ENCODE peak calls at places on chromosomes 5 and 9, in seven cellular contexts. One of them, this sample, is unnamed.

GRCh38 chr5:17944046-17944445 is 309.8 kb downstream of the TAF11L14 start:
- DNase-seq in A549: no peak
- DNase-seq in AG04449: no peak
- DNase-seq in lower lobe of right lung: no peak
- DNase-seq in lower leg skin: no peak
- DNase-seq in K562: no peak
- DNase-seq in fibroblast of pulmonary artery: no peak
- DNase-seq in this sample: no peak

GRCh38 chr5:96065577-96066385 is 104.1 kb upstream of the ELL2 start:
- DNase-seq in K562: no peak
- DNase-seq in lower lobe of right lung: no peak
- DNase-seq in fibroblast of pulmonary artery: no peak
- DNase-seq in AG04449: no peak
- DNase-seq in A549: no peak
- DNase-seq in lower leg skin: no peak
- DNase-seq in this sample: no peak

GRCh38 chr5:7501066-7501465 is 105.1 kb downstream of the ADCY2 start:
- DNase-seq in lower leg skin: no peak
- DNase-seq in AG04449: no peak
- DNase-seq in lower lobe of right lung: no peak
- DNase-seq in fibroblast of pulmonary artery: no peak
- DNase-seq in A549: no peak
- DNase-seq in K562: no peak
- DNase-seq in this sample: no peak

GRCh38 chr5:131514316-131515275 is 120.4 kb downstream of the RAPGEF6 start:
- DNase-seq in A549: no peak
- DNase-seq in lower leg skin: no peak
- DNase-seq in AG04449: no peak
- DNase-seq in fibroblast of pulmonary artery: no peak
- DNase-seq in lower lobe of right lung: no peak
- DNase-seq in K562: no peak
- DNase-seq in this sample: no peak

GRCh38 chr5:3601060-3601710 is 5.6 kb downstream of the IRX1 start:
- DNase-seq in K562: no peak
- DNase-seq in AG04449: no peak
- DNase-seq in lower lobe of right lung: no peak
- DNase-seq in A549: no peak
- DNase-seq in fibroblast of pulmonary artery: no peak
- DNase-seq in lower leg skin: no peak
- DNase-seq in this sample: no peak

GRCh38 chr9:7144265-7145046 is 386.7 kb downstream of the KDM4C start:
- DNase-seq in fibroblast of pulmonary artery: no peak
- DNase-seq in K562: no peak
- DNase-seq in A549: no peak
- DNase-seq in lower lobe of right lung: no peak
- DNase-seq in AG04449: no peak
- DNase-seq in lower leg skin: no peak
- DNase-seq in this sample: no peak

GRCh38 chr5:164175083-164175482 is 669.7 kb downstream of the MAT2B start:
- DNase-seq in lower lobe of right lung: no peak
- DNase-seq in lower leg skin: no peak
- DNase-seq in K562: no peak
- DNase-seq in fibroblast of pulmonary artery: peak; percentile 57
- DNase-seq in A549: no peak
- DNase-seq in AG04449: peak; percentile 14
- DNase-seq in this sample: no peak

GRCh38 chr5:98839469-98840383 is 66.3 kb downstream of the RGMB start:
- DNase-seq in A549: no peak
- DNase-seq in lower lobe of right lung: no peak
- DNase-seq in lower leg skin: no peak
- DNase-seq in AG04449: no peak
- DNase-seq in K562: peak; percentile 47
- DNase-seq in fibroblast of pulmonary artery: peak; percentile 40
- DNase-seq in this sample: no peak

GRCh38 chr5:54384356-54384933 is 71.1 kb upstream of the HSPB3 start:
- DNase-seq in lower leg skin: no peak
- DNase-seq in fibroblast of pulmonary artery: no peak
- DNase-seq in lower lobe of right lung: no peak
- DNase-seq in A549: no peak
- DNase-seq in K562: no peak
- DNase-seq in AG04449: no peak
- DNase-seq in this sample: no peak

GRCh38 chr5:119269061-119269579 is 86.7 kb upstream of the TNFAIP8 start:
- DNase-seq in lower lobe of right lung: peak; percentile 58
- DNase-seq in AG04449: no peak
- DNase-seq in A549: no peak
- DNase-seq in K562: peak; percentile 74
- DNase-seq in lower leg skin: peak; percentile 39
- DNase-seq in fibroblast of pulmonary artery: peak; percentile 29
- DNase-seq in this sample: peak; percentile 47

GRCh38 chr9:7169717-7170348 is 412.1 kb downstream of the KDM4C start:
- DNase-seq in AG04449: no peak
- DNase-seq in lower leg skin: no peak
- DNase-seq in A549: no peak
- DNase-seq in lower lobe of right lung: no peak
- DNase-seq in K562: no peak
- DNase-seq in fibroblast of pulmonary artery: peak; percentile 46
- DNase-seq in this sample: peak; percentile 71

GRCh38 chr9:78273761-78274160 is 23.2 kb upstream of the PSAT1 start:
- DNase-seq in lower leg skin: no peak
- DNase-seq in AG04449: peak; percentile 51
- DNase-seq in A549: no peak
- DNase-seq in fibroblast of pulmonary artery: no peak
- DNase-seq in lower lobe of right lung: no peak
- DNase-seq in K562: no peak
- DNase-seq in this sample: no peak

GRCh38 chr5:154686490-154686889 is 68.7 kb upstream of the LARP1 start:
- DNase-seq in AG04449: no peak
- DNase-seq in K562: no peak
- DNase-seq in lower lobe of right lung: no peak
- DNase-seq in fibroblast of pulmonary artery: no peak
- DNase-seq in A549: no peak
- DNase-seq in lower leg skin: no peak
- DNase-seq in this sample: no peak

GRCh38 chr9:80755586-80755985 is 933.8 kb downstream of the TLE1 start:
- DNase-seq in lower lobe of right lung: no peak
- DNase-seq in K562: no peak
- DNase-seq in fibroblast of pulmonary artery: no peak
- DNase-seq in lower leg skin: no peak
- DNase-seq in A549: no peak
- DNase-seq in AG04449: no peak
- DNase-seq in this sample: no peak

GRCh38 chr9:108534741-108535140 is 321.0 kb downstream of the ACTL7B start:
- DNase-seq in fibroblast of pulmonary artery: peak; percentile 46
- DNase-seq in K562: no peak
- DNase-seq in A549: no peak
- DNase-seq in lower lobe of right lung: no peak
- DNase-seq in AG04449: peak; percentile 50
- DNase-seq in lower leg skin: no peak
- DNase-seq in this sample: no peak

GRCh38 chr5:75040973-75041372 is 11.4 kb downstream of the GCNT4 start:
- DNase-seq in A549: no peak
- DNase-seq in AG04449: peak; percentile 75
- DNase-seq in lower leg skin: no peak
- DNase-seq in fibroblast of pulmonary artery: peak; percentile 72
- DNase-seq in lower lobe of right lung: no peak
- DNase-seq in K562: no peak
- DNase-seq in this sample: no peak

GRCh38 chr5:54251981-54252380 is 58.4 kb downstream of the ARL15 start:
- DNase-seq in fibroblast of pulmonary artery: no peak
- DNase-seq in lower leg skin: no peak
- DNase-seq in K562: no peak
- DNase-seq in lower lobe of right lung: no peak
- DNase-seq in AG04449: no peak
- DNase-seq in A549: no peak
- DNase-seq in this sample: no peak

GRCh38 chr5:67842806-67843205 is 372.8 kb upstream of the PIK3R1 start:
- DNase-seq in K562: no peak
- DNase-seq in lower leg skin: no peak
- DNase-seq in lower lobe of right lung: no peak
- DNase-seq in fibroblast of pulmonary artery: peak; percentile 47
- DNase-seq in A549: no peak
- DNase-seq in AG04449: no peak
- DNase-seq in this sample: no peak
- TF ChIP-seq CTCF in K562: no peak
- TF ChIP-seq CTCF in lower leg skin: no peak
- TF ChIP-seq CTCF in lower lobe of right lung: no peak
- TF ChIP-seq CTCF in fibroblast of pulmonary artery: peak; percentile 49
- TF ChIP-seq CTCF in A549: no peak
- TF ChIP-seq CTCF in AG04449: peak; percentile 20
- TF ChIP-seq CTCF in this sample: no peak

GRCh38 chr5:33793836-33794549 is 97.8 kb downstream of the ADAMTS12 start:
- DNase-seq in A549: no peak
- DNase-seq in lower leg skin: no peak
- DNase-seq in K562: no peak
- DNase-seq in fibroblast of pulmonary artery: no peak
- DNase-seq in AG04449: no peak
- DNase-seq in lower lobe of right lung: no peak
- DNase-seq in this sample: no peak

GRCh38 chr5:33788922-33789321 is 102.9 kb downstream of the ADAMTS12 start:
- DNase-seq in K562: no peak
- DNase-seq in A549: no peak
- DNase-seq in lower leg skin: no peak
- DNase-seq in AG04449: peak; percentile 97
- DNase-seq in fibroblast of pulmonary artery: peak; percentile 96
- DNase-seq in lower lobe of right lung: no peak
- DNase-seq in this sample: no peak

GRCh38 chr5:33785571-33785970 is 106.2 kb downstream of the ADAMTS12 start:
- DNase-seq in K562: no peak
- DNase-seq in lower lobe of right lung: no peak
- DNase-seq in fibroblast of pulmonary artery: no peak
- DNase-seq in AG04449: no peak
- DNase-seq in lower leg skin: no peak
- DNase-seq in A549: no peak
- DNase-seq in this sample: peak; percentile 45

GRCh38 chr5:33792559-33792958 is 99.2 kb downstream of the ADAMTS12 start:
- DNase-seq in lower lobe of right lung: no peak
- DNase-seq in lower leg skin: no peak
- DNase-seq in AG04449: no peak
- DNase-seq in fibroblast of pulmonary artery: no peak
- DNase-seq in A549: no peak
- DNase-seq in K562: no peak
- DNase-seq in this sample: no peak

DNA sequence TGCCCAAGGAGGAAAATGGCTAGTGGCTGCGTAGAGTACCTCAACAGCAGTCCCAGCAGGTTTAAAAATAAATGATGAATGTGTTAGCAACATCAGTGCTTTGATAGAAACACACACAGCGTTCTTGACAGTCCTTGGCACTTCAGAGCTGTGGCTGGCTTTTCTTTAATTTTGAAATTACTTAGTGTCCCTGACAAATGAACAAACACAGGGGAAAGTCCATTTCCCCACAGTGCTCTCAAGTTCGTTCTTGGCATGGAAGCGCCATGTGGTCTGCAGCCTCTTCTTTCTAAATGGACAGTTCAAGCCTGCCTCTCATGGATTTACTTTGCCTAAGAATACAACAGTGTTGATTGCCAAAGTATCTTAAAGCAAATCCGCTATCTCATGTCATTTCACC is 102.2 kb downstream of the ADAMTS12 start:
- DNase-seq in lower lobe of right lung: no peak
- DNase-seq in K562: no peak
- DNase-seq in fibroblast of pulmonary artery: no peak
- DNase-seq in AG04449: no peak
- DNase-seq in lower leg skin: no peak
- DNase-seq in A549: no peak
- DNase-seq in this sample: no peak
- H3K4me3 ChIP-seq in lower lobe of right lung: no peak overlapping the region
- H3K4me3 ChIP-seq in K562: no peak overlapping the region
- H3K4me3 ChIP-seq in fibroblast of pulmonary artery: no peak overlapping the region
- H3K4me3 ChIP-seq in AG04449: no peak overlapping the region
- H3K4me3 ChIP-seq in lower leg skin: no peak overlapping the region
- H3K4me3 ChIP-seq in A549: no peak overlapping the region
- H3K4me3 ChIP-seq in this sample: no peak overlapping the region

DNA sequence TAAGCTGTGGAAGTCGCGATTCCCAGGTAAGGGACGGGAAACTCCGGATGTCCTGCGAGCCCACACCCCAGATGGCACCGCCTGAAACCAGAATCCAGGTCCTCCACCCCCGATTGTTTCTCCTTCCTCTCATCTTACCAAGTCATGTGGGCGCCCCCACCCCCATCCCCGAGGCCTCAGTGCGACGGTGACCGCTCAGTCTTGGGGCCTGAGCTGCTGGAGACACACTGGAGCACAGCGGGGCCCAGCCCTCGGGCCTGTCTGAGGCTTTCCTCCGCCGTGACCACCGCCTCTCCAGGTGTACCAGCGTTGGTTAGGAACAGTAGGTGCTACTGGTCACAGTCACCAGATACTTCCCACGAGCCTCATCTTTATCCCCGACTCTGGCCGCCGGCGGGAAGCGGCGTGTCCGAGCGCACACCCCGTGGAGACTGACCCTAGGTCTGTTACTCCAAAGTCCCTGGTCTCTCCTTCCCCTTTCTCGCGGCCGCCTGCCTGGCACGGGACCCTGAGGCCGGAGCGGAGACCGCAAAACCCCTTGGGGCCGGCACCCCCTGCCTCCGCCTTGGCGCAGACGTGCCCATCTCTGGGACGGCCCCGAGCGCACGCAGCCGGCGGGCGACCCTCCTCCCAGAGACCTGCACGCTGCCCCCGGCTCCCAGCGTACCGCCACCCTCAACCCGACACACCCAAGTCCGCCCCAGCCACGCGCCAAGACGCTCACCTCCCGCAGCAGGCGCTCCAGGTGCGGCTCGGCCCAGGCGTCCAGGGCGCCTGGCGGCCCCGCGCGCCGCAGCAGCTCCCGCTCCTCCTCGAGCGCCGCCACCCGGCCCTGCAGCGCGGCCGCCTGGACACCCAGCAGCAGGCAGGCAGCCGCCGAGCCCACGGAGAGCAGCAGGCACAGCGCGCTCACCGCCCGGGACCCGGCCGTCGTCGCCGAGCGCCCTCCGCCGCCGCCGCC is 733 bp downstream of the COL23A1 start:
- DNase-seq in AG04449: no peak
- DNase-seq in K562: peak; percentile 41
- DNase-seq in A549: no peak
- DNase-seq in lower lobe of right lung: no peak
- DNase-seq in fibroblast of pulmonary artery: peak; percentile 22
- DNase-seq in lower leg skin: no peak
- DNase-seq in this sample: no peak
- TF ChIP-seq CTCF in AG04449: peak; percentile 5
- TF ChIP-seq CTCF in K562: peak; percentile 55
- TF ChIP-seq CTCF in A549: no peak
- TF ChIP-seq CTCF in lower lobe of right lung: no peak
- TF ChIP-seq CTCF in fibroblast of pulmonary artery: no peak
- TF ChIP-seq CTCF in lower leg skin: no peak
- TF ChIP-seq CTCF in this sample: peak; percentile 56

GRCh38 chr9:35682520-35682919 is 7.2 kb downstream of the TPM2 start:
- DNase-seq in AG04449: no peak
- DNase-seq in lower lobe of right lung: no peak
- DNase-seq in fibroblast of pulmonary artery: no peak
- DNase-seq in K562: no peak
- DNase-seq in A549: no peak
- DNase-seq in lower leg skin: no peak
- DNase-seq in this sample: no peak
- H3K4me3 ChIP-seq in AG04449: no peak overlapping the region
- H3K4me3 ChIP-seq in lower lobe of right lung: no peak overlapping the region
- H3K4me3 ChIP-seq in fibroblast of pulmonary artery: no peak overlapping the region
- H3K4me3 ChIP-seq in K562: no peak overlapping the region
- H3K4me3 ChIP-seq in A549: no peak overlapping the region
- H3K4me3 ChIP-seq in lower leg skin: no peak overlapping the region
- H3K4me3 ChIP-seq in this sample: no peak overlapping the region

GRCh38 chr9:129712595-129713524 is 40.0 kb downstream of the PTGES start:
- DNase-seq in A549: no peak
- DNase-seq in lower lobe of right lung: no peak
- DNase-seq in lower leg skin: no peak
- DNase-seq in fibroblast of pulmonary artery: peak; percentile 34
- DNase-seq in K562: no peak
- DNase-seq in AG04449: peak; percentile 76
- DNase-seq in this sample: no peak
- TF ChIP-seq CTCF in A549: no peak
- TF ChIP-seq CTCF in lower lobe of right lung: no peak
- TF ChIP-seq CTCF in lower leg skin: no peak
- TF ChIP-seq CTCF in fibroblast of pulmonary artery: no peak
- TF ChIP-seq CTCF in K562: no peak
- TF ChIP-seq CTCF in AG04449: peak; percentile 1
- TF ChIP-seq CTCF in this sample: no peak